ENCODE peak calls at places on chromosomes 6 and 20, in six cellular contexts. B is NCI-H1092, P is ELF-1, K is Right ventricle myocardium superior, O is tibial artery, G is iPS DF 6.9. Z is an unnamed sample.

GRCh38 chr6:149176971-149177667 is 140.4 kb upstream of the TAB2 start:
- DNase-seq in P (no peak), G (no peak), K (no peak), O (no peak), B (peak; percentile 24), Z (peak; percentile 84)

GRCh38 chr20:61718361-61718760 is 347.3 kb downstream of the TAF4 start:
- DNase-seq in G (no peak), O (no peak), B (no peak), K (no peak), P (no peak), Z (no peak)

GRCh38 chr6:89525786-89526562 is 93.0 kb downstream of the ANKRD6 start:
- DNase-seq in B (no peak), G (no peak), O (no peak), P (no peak), K (no peak), Z (no peak)

GRCh38 chr6:121668259-121668658 is 232.8 kb downstream of the GJA1 start:
- DNase-seq in K (no peak), G (no peak), B (no peak), P (no peak), O (no peak), Z (no peak)

GRCh38 chr20:13868331-13868730 is 83.5 kb downstream of the NDUFAF5 start:
- DNase-seq in O (peak; percentile 87), G (no peak), B (no peak), K (no peak), P (no peak), Z (no peak)

GRCh38 chr6:125659887-125660286 is 89.5 kb upstream of the HEY2 start:
- DNase-seq in P (no peak), K (no peak), O (no peak), B (no peak), G (no peak), Z (no peak)

GRCh38 chr6:33714385-33715040 is 3.0 kb upstream of the UQCC2 start:
- DNase-seq in P (no peak), B (no peak), K (no peak), O (no peak), G (no peak), Z (no peak)

GRCh38 chr20:47032969-47033578 is 138.4 kb downstream of the EYA2 start:
- DNase-seq in K (no peak), G (no peak), P (peak; percentile 68), O (no peak), B (no peak), Z (no peak)

GRCh38 chr20:50108571-50109235 is 4.2 kb downstream of the UBE2V1 start:
- DNase-seq in G (no peak), O (no peak), B (no peak), K (no peak), P (no peak), Z (no peak)

GRCh38 chr20:10986586-10986985 is 312.8 kb upstream of the JAG1 start:
- DNase-seq in K (no peak), G (no peak), O (no peak), P (no peak), B (no peak), Z (no peak)

GRCh38 chr6:89539779-89540178 is 98.8 kb downstream of the LYRM2 start:
- DNase-seq in P (no peak), K (no peak), B (no peak), O (no peak), G (no peak), Z (no peak)

GRCh38 chr6:164133095-164133494 is 718.6 kb downstream of the QKI start:
- DNase-seq in G (no peak), O (no peak), K (no peak), P (no peak), B (no peak), Z (no peak)

GRCh38 chr20:24781061-24781980 is 167.7 kb upstream of the CST7 start:
- DNase-seq in K (no peak), P (peak; percentile 45), O (peak; percentile 60), G (no peak), B (peak; percentile 11), Z (no peak)

GRCh38 chr6:166498661-166499349 is 87.7 kb downstream of the RAMACL start:
- DNase-seq in B (no peak), O (no peak), G (no peak), P (no peak), K (no peak), Z (no peak)

GRCh38 chr6:42441661-42442081 is 10.1 kb downstream of the TRERF1 start:
- DNase-seq in O (no peak), P (peak; percentile 82), G (no peak), B (no peak), K (no peak), Z (no peak)

GRCh38 chr6:36350681-36351091 is 14.0 kb upstream of the BNIP5 start:
- DNase-seq in P (peak; percentile 15), O (no peak), K (no peak), B (no peak), G (no peak), Z (no peak)

GRCh38 chr6:121573466-121573865 is 138.0 kb downstream of the GJA1 start:
- DNase-seq in G (no peak), O (no peak), K (no peak), B (no peak), P (no peak), Z (no peak)

GRCh38 chr20:63014710-63015109 is 7.9 kb upstream of the BHLHE23 start:
- DNase-seq in P (peak; percentile 92), B (peak; percentile 6), O (no peak), K (no peak), G (no peak), Z (no peak)

GRCh38 chr6:69542494-69542893 is 254.3 kb downstream of the LMBRD1 start:
- DNase-seq in K (no peak), O (no peak), B (no peak), G (no peak), P (no peak), Z (no peak)

GRCh38 chr6:6256881-6257280 is 63.6 kb downstream of the F13A1 start:
- DNase-seq in B (no peak), O (no peak), K (no peak), G (no peak), P (no peak), Z (no peak)

GRCh38 chr6:121767254-121767653 is 331.8 kb downstream of the GJA1 start:
- DNase-seq in B (no peak), O (no peak), P (no peak), G (no peak), K (no peak), Z (no peak)

GRCh38 chr6:21447987-21448386 is 145.6 kb upstream of the SOX4 start:
- DNase-seq in B (no peak), P (peak; percentile 30), G (no peak), O (no peak), K (no peak), Z (no peak)

GRCh38 chr6:135270676-135271536 is 89.8 kb downstream of the MYB start:
- DNase-seq in P (peak; percentile 77), K (no peak), G (peak; percentile 77), B (peak; percentile 7), O (no peak), Z (peak; percentile 82)

GRCh38 chr6:148440877-148441453 is 98.3 kb downstream of the SASH1 start:
- DNase-seq in G (no peak), O (peak; percentile 87), K (peak; percentile 85), B (no peak), P (peak; percentile 34), Z (no peak)

GRCh38 chr20:11917663-11918062 is at the start of gene BTBD3:
- DNase-seq in B (peak; percentile 51), O (no peak), G (no peak), K (peak; percentile 62), P (no peak), Z (peak; percentile 75)

GRCh38 chr6:162385980-162386379 is 341.6 kb downstream of the PRKN start:
- DNase-seq in G (no peak), P (no peak), K (no peak), O (no peak), B (no peak), Z (no peak)